ENCODE peak calls at places on chromosomes 2 and 18, in eight cellular contexts. One of them, this sample, is unnamed. For H3K27me3, the result is how much of the 10 kb centered on the place peaks cover.

GRCh38 chr2:229974271-229974670 is 52.0 kb downstream of the FBXO36 start:
- DNase-seq in Peyer's patch: no peak
- DNase-seq in aorta: no peak
- DNase-seq in CD8-positive, alpha-beta memory T cell: no peak
- DNase-seq in WERI-Rb-1: no peak
- DNase-seq in breast epithelium: no peak
- DNase-seq in small intestine: no peak
- DNase-seq in mesendoderm: peak
- DNase-seq in this sample: peak

GRCh38 chr18:78720456-78721250 is 259.0 kb upstream of the SALL3 start:
- DNase-seq in Peyer's patch: no peak
- DNase-seq in aorta: no peak
- DNase-seq in CD8-positive, alpha-beta memory T cell: no peak
- DNase-seq in WERI-Rb-1: no peak
- DNase-seq in breast epithelium: peak
- DNase-seq in small intestine: no peak
- DNase-seq in mesendoderm: peak
- DNase-seq in this sample: peak

GRCh38 chr2:139652385-139652784 is 872.2 kb upstream of the NXPH2 start:
- DNase-seq in Peyer's patch: no peak
- DNase-seq in aorta: no peak
- DNase-seq in CD8-positive, alpha-beta memory T cell: no peak
- DNase-seq in WERI-Rb-1: no peak
- DNase-seq in breast epithelium: no peak
- DNase-seq in small intestine: no peak
- DNase-seq in mesendoderm: no peak
- DNase-seq in this sample: no peak

GRCh38 chr2:6694555-6694954 is 171.2 kb downstream of the CMPK2 start:
- DNase-seq in Peyer's patch: no peak
- DNase-seq in aorta: no peak
- DNase-seq in CD8-positive, alpha-beta memory T cell: no peak
- DNase-seq in WERI-Rb-1: no peak
- DNase-seq in breast epithelium: no peak
- DNase-seq in small intestine: no peak
- DNase-seq in mesendoderm: no peak
- DNase-seq in this sample: no peak

GRCh38 chr2:237873382-237873781 is 14.0 kb downstream of the RAMP1 start:
- DNase-seq in Peyer's patch: no peak
- DNase-seq in aorta: peak
- DNase-seq in CD8-positive, alpha-beta memory T cell: no peak
- DNase-seq in WERI-Rb-1: no peak
- DNase-seq in breast epithelium: peak
- DNase-seq in small intestine: no peak
- DNase-seq in mesendoderm: no peak
- DNase-seq in this sample: no peak

GRCh38 chr18:13513015-13513414 is 213.3 kb downstream of the FAM210A start:
- DNase-seq in Peyer's patch: no peak
- DNase-seq in aorta: no peak
- DNase-seq in CD8-positive, alpha-beta memory T cell: no peak
- DNase-seq in WERI-Rb-1: peak
- DNase-seq in breast epithelium: no peak
- DNase-seq in small intestine: peak
- DNase-seq in mesendoderm: peak
- DNase-seq in this sample: no peak

GRCh38 chr2:226208726-226209125 is 590.9 kb downstream of the IRS1 start:
- DNase-seq in Peyer's patch: no peak
- DNase-seq in aorta: no peak
- DNase-seq in CD8-positive, alpha-beta memory T cell: no peak
- DNase-seq in WERI-Rb-1: no peak
- DNase-seq in breast epithelium: no peak
- DNase-seq in small intestine: no peak
- DNase-seq in mesendoderm: no peak
- DNase-seq in this sample: no peak

GRCh38 chr2:45774688-45775244 is 123.3 kb downstream of the PRKCE start:
- DNase-seq in Peyer's patch: no peak
- DNase-seq in aorta: no peak
- DNase-seq in CD8-positive, alpha-beta memory T cell: no peak
- DNase-seq in WERI-Rb-1: no peak
- DNase-seq in breast epithelium: no peak
- DNase-seq in small intestine: peak
- DNase-seq in mesendoderm: no peak
- DNase-seq in this sample: no peak

GRCh38 chr2:37357053-37357452 is 12.6 kb downstream of the QPCT start:
- DNase-seq in Peyer's patch: no peak
- DNase-seq in aorta: no peak
- DNase-seq in CD8-positive, alpha-beta memory T cell: no peak
- DNase-seq in WERI-Rb-1: no peak
- DNase-seq in breast epithelium: no peak
- DNase-seq in small intestine: no peak
- DNase-seq in mesendoderm: no peak
- DNase-seq in this sample: no peak

GRCh38 chr2:205731521-205731965 is 49.2 kb downstream of the NRP2 start:
- DNase-seq in Peyer's patch: no peak
- DNase-seq in aorta: no peak
- DNase-seq in CD8-positive, alpha-beta memory T cell: no peak
- DNase-seq in WERI-Rb-1: peak
- DNase-seq in breast epithelium: no peak
- DNase-seq in small intestine: no peak
- DNase-seq in mesendoderm: peak
- DNase-seq in this sample: no peak

GRCh38 chr2:119784876-119785275 is 25.2 kb downstream of the PTPN4 start:
- DNase-seq in Peyer's patch: no peak
- DNase-seq in aorta: no peak
- DNase-seq in CD8-positive, alpha-beta memory T cell: no peak
- DNase-seq in WERI-Rb-1: no peak
- DNase-seq in breast epithelium: no peak
- DNase-seq in small intestine: no peak
- DNase-seq in mesendoderm: no peak
- DNase-seq in this sample: no peak

GRCh38 chr2:187299122-187299906 is 148.7 kb downstream of the CALCRL start:
- DNase-seq in Peyer's patch: no peak
- DNase-seq in aorta: no peak
- DNase-seq in CD8-positive, alpha-beta memory T cell: no peak
- DNase-seq in WERI-Rb-1: no peak
- DNase-seq in breast epithelium: no peak
- DNase-seq in small intestine: no peak
- DNase-seq in mesendoderm: peak
- DNase-seq in this sample: peak

GRCh38 chr2:201256001-201256544 is 4.3 kb upstream of the CASP8 start:
- DNase-seq in Peyer's patch: no peak
- DNase-seq in aorta: no peak
- DNase-seq in CD8-positive, alpha-beta memory T cell: no peak
- DNase-seq in WERI-Rb-1: no peak
- DNase-seq in breast epithelium: no peak
- DNase-seq in small intestine: no peak
- DNase-seq in mesendoderm: no peak
- DNase-seq in this sample: no peak

GRCh38 chr2:166882851-166883250 is 5.4 kb upstream of the XIRP2 start:
- DNase-seq in Peyer's patch: no peak
- DNase-seq in aorta: no peak
- DNase-seq in CD8-positive, alpha-beta memory T cell: no peak
- DNase-seq in WERI-Rb-1: no peak
- DNase-seq in breast epithelium: no peak
- DNase-seq in small intestine: no peak
- DNase-seq in mesendoderm: no peak
- DNase-seq in this sample: no peak

GRCh38 chr2:102065675-102066252 is 74.0 kb downstream of the IL1R2 start:
- DNase-seq in Peyer's patch: no peak
- DNase-seq in aorta: no peak
- DNase-seq in CD8-positive, alpha-beta memory T cell: no peak
- DNase-seq in WERI-Rb-1: no peak
- DNase-seq in breast epithelium: no peak
- DNase-seq in small intestine: no peak
- DNase-seq in mesendoderm: peak
- DNase-seq in this sample: no peak

GRCh38 chr2:162928356-162928755 is 89.8 kb upstream of the KCNH7 start:
- DNase-seq in Peyer's patch: no peak
- DNase-seq in aorta: no peak
- DNase-seq in CD8-positive, alpha-beta memory T cell: no peak
- DNase-seq in WERI-Rb-1: no peak
- DNase-seq in breast epithelium: no peak
- DNase-seq in small intestine: no peak
- DNase-seq in mesendoderm: no peak
- DNase-seq in this sample: no peak

GRCh38 chr2:67561411-67561965 is 164.4 kb downstream of the ETAA1 start:
- DNase-seq in Peyer's patch: no peak
- DNase-seq in aorta: peak
- DNase-seq in CD8-positive, alpha-beta memory T cell: no peak
- DNase-seq in WERI-Rb-1: no peak
- DNase-seq in breast epithelium: no peak
- DNase-seq in small intestine: peak
- DNase-seq in mesendoderm: no peak
- DNase-seq in this sample: no peak

GRCh38 chr2:119338826-119339561 is 27.6 kb downstream of the C2orf76 start:
- DNase-seq in Peyer's patch: peak
- DNase-seq in aorta: peak
- DNase-seq in CD8-positive, alpha-beta memory T cell: peak
- DNase-seq in WERI-Rb-1: no peak
- DNase-seq in breast epithelium: no peak
- DNase-seq in small intestine: peak
- DNase-seq in mesendoderm: no peak
- DNase-seq in this sample: no peak

GRCh38 chr2:152613235-152613634 is 104.0 kb downstream of the PRPF40A start:
- DNase-seq in Peyer's patch: no peak
- DNase-seq in aorta: no peak
- DNase-seq in CD8-positive, alpha-beta memory T cell: no peak
- DNase-seq in WERI-Rb-1: no peak
- DNase-seq in breast epithelium: no peak
- DNase-seq in small intestine: no peak
- DNase-seq in mesendoderm: no peak
- DNase-seq in this sample: no peak

GRCh38 chr2:134258684-134259408 is 5.0 kb downstream of the MGAT5 start:
- DNase-seq in Peyer's patch: peak
- DNase-seq in aorta: no peak
- DNase-seq in CD8-positive, alpha-beta memory T cell: peak
- DNase-seq in WERI-Rb-1: no peak
- DNase-seq in breast epithelium: no peak
- DNase-seq in small intestine: peak
- DNase-seq in mesendoderm: no peak
- DNase-seq in this sample: no peak

GRCh38 chr18:58207520-58208152 is 163.6 kb downstream of the NEDD4L start:
- DNase-seq in Peyer's patch: no peak
- DNase-seq in aorta: no peak
- DNase-seq in CD8-positive, alpha-beta memory T cell: no peak
- DNase-seq in WERI-Rb-1: no peak
- DNase-seq in breast epithelium: no peak
- DNase-seq in small intestine: no peak
- DNase-seq in mesendoderm: no peak
- DNase-seq in this sample: no peak
- H3K27me3 ChIP-seq in Peyer's patch: under half
- H3K27me3 ChIP-seq in aorta: under half
- H3K27me3 ChIP-seq in CD8-positive, alpha-beta memory T cell: under half
- H3K27me3 ChIP-seq in WERI-Rb-1: under half
- H3K27me3 ChIP-seq in breast epithelium: under half
- H3K27me3 ChIP-seq in small intestine: under half
- H3K27me3 ChIP-seq in mesendoderm: under half
- H3K27me3 ChIP-seq in this sample: under half

GRCh38 chr18:43656547-43656946 is 379.3 kb upstream of the SYT4 start:
- DNase-seq in Peyer's patch: no peak
- DNase-seq in aorta: no peak
- DNase-seq in CD8-positive, alpha-beta memory T cell: no peak
- DNase-seq in WERI-Rb-1: no peak
- DNase-seq in breast epithelium: no peak
- DNase-seq in small intestine: no peak
- DNase-seq in mesendoderm: no peak
- DNase-seq in this sample: no peak
- H3K27me3 ChIP-seq in Peyer's patch: under half
- H3K27me3 ChIP-seq in aorta: under half
- H3K27me3 ChIP-seq in CD8-positive, alpha-beta memory T cell: under half
- H3K27me3 ChIP-seq in WERI-Rb-1: under half
- H3K27me3 ChIP-seq in breast epithelium: under half
- H3K27me3 ChIP-seq in small intestine: under half
- H3K27me3 ChIP-seq in mesendoderm: under half
- H3K27me3 ChIP-seq in this sample: under half

GRCh38 chr2:95087379-95087778 is 34.2 kb downstream of the MRPS5 start:
- DNase-seq in Peyer's patch: no peak
- DNase-seq in aorta: no peak
- DNase-seq in CD8-positive, alpha-beta memory T cell: no peak
- DNase-seq in WERI-Rb-1: no peak
- DNase-seq in breast epithelium: no peak
- DNase-seq in small intestine: no peak
- DNase-seq in mesendoderm: peak
- DNase-seq in this sample: no peak

GRCh38 chr2:95091885-95092555 is 29.6 kb downstream of the MRPS5 start:
- DNase-seq in Peyer's patch: no peak
- DNase-seq in aorta: no peak
- DNase-seq in CD8-positive, alpha-beta memory T cell: no peak
- DNase-seq in WERI-Rb-1: no peak
- DNase-seq in breast epithelium: no peak
- DNase-seq in small intestine: peak
- DNase-seq in mesendoderm: no peak
- DNase-seq in this sample: no peak
- H3K27me3 ChIP-seq in Peyer's patch: under half
- H3K27me3 ChIP-seq in aorta: under half
- H3K27me3 ChIP-seq in CD8-positive, alpha-beta memory T cell: under half
- H3K27me3 ChIP-seq in WERI-Rb-1: under half
- H3K27me3 ChIP-seq in breast epithelium: under half
- H3K27me3 ChIP-seq in small intestine: under half
- H3K27me3 ChIP-seq in mesendoderm: under half
- H3K27me3 ChIP-seq in this sample: under half

GRCh38 chr2:239498981-239499633 is 98.3 kb upstream of the HDAC4 start:
- DNase-seq in Peyer's patch: no peak
- DNase-seq in aorta: peak
- DNase-seq in CD8-positive, alpha-beta memory T cell: no peak
- DNase-seq in WERI-Rb-1: no peak
- DNase-seq in breast epithelium: no peak
- DNase-seq in small intestine: no peak
- DNase-seq in mesendoderm: no peak
- DNase-seq in this sample: no peak
- H3K27me3 ChIP-seq in Peyer's patch: under half
- H3K27me3 ChIP-seq in aorta: under half
- H3K27me3 ChIP-seq in CD8-positive, alpha-beta memory T cell: under half
- H3K27me3 ChIP-seq in WERI-Rb-1: half or more
- H3K27me3 ChIP-seq in breast epithelium: under half
- H3K27me3 ChIP-seq in small intestine: under half
- H3K27me3 ChIP-seq in mesendoderm: under half
- H3K27me3 ChIP-seq in this sample: under half

GRCh38 chr18:22183647-22184161 is 14.3 kb downstream of the GATA6 start:
- DNase-seq in Peyer's patch: no peak
- DNase-seq in aorta: no peak
- DNase-seq in CD8-positive, alpha-beta memory T cell: no peak
- DNase-seq in WERI-Rb-1: no peak
- DNase-seq in breast epithelium: no peak
- DNase-seq in small intestine: no peak
- DNase-seq in mesendoderm: no peak
- DNase-seq in this sample: no peak

GRCh38 chr18:22182884-22183610 is 13.7 kb downstream of the GATA6 start:
- DNase-seq in Peyer's patch: no peak
- DNase-seq in aorta: no peak
- DNase-seq in CD8-positive, alpha-beta memory T cell: no peak
- DNase-seq in WERI-Rb-1: no peak
- DNase-seq in breast epithelium: no peak
- DNase-seq in small intestine: no peak
- DNase-seq in mesendoderm: no peak
- DNase-seq in this sample: no peak

GRCh38 chr18:22179174-22179573 is 9.8 kb downstream of the GATA6 start:
- DNase-seq in Peyer's patch: no peak
- DNase-seq in aorta: no peak
- DNase-seq in CD8-positive, alpha-beta memory T cell: no peak
- DNase-seq in WERI-Rb-1: no peak
- DNase-seq in breast epithelium: no peak
- DNase-seq in small intestine: peak
- DNase-seq in mesendoderm: no peak
- DNase-seq in this sample: no peak

GRCh38 chr18:22179631-22180030 is 10.2 kb downstream of the GATA6 start:
- DNase-seq in Peyer's patch: no peak
- DNase-seq in aorta: no peak
- DNase-seq in CD8-positive, alpha-beta memory T cell: no peak
- DNase-seq in WERI-Rb-1: no peak
- DNase-seq in breast epithelium: no peak
- DNase-seq in small intestine: no peak
- DNase-seq in mesendoderm: no peak
- DNase-seq in this sample: no peak

GRCh38 chr18:22180722-22181121 is 11.3 kb downstream of the GATA6 start:
- DNase-seq in Peyer's patch: no peak
- DNase-seq in aorta: no peak
- DNase-seq in CD8-positive, alpha-beta memory T cell: no peak
- DNase-seq in WERI-Rb-1: no peak
- DNase-seq in breast epithelium: no peak
- DNase-seq in small intestine: no peak
- DNase-seq in mesendoderm: no peak
- DNase-seq in this sample: no peak
- H3K27me3 ChIP-seq in Peyer's patch: under half
- H3K27me3 ChIP-seq in aorta: under half
- H3K27me3 ChIP-seq in CD8-positive, alpha-beta memory T cell: under half
- H3K27me3 ChIP-seq in WERI-Rb-1: half or more
- H3K27me3 ChIP-seq in breast epithelium: under half
- H3K27me3 ChIP-seq in small intestine: under half
- H3K27me3 ChIP-seq in mesendoderm: under half
- H3K27me3 ChIP-seq in this sample: half or more

This sample was measured in H7.